ENCODE peak calls at places on chromosomes 1 and 21, in five cellular contexts. X is K562, V is GM12878, L is HepG2, B is H1. G is an unnamed sample.

GRCh38 chr21:42286416-42286815 is 28.8 kb downstream of the TFF3 start:
- DNase-seq in X (no peak), B (no peak), L (no peak), V (no peak), G (no peak)

GRCh38 chr1:209335090-209335692 is 248.3 kb upstream of the CAMK1G start:
- DNase-seq in X (peak), L (peak), V (no peak), B (no peak), G (no peak)

GRCh38 chr1:64898107-64898861 is 68.1 kb downstream of the JAK1 start:
- DNase-seq in L (peak), X (peak), V (no peak), B (no peak), G (no peak)

GRCh38 chr1:4317207-4317606 is 337.2 kb upstream of the AJAP1 start:
- DNase-seq in B (no peak), V (no peak), X (no peak), L (no peak), G (no peak)

GRCh38 chr1:204072951-204073836 is at the start of gene SOX13:
- DNase-seq in V (no peak), B (peak), X (peak), L (peak), G (no peak)

GRCh38 chr1:62589321-62589720 is 8.0 kb upstream of the ANGPTL3 start:
- DNase-seq in V (no peak), L (no peak), X (no peak), B (no peak), G (no peak)

GRCh38 chr1:27070390-27071048 is 57.9 kb upstream of the TENT5B start:
- DNase-seq in L (no peak), B (no peak), X (no peak), V (no peak), G (no peak)

GRCh38 chr1:19066248-19066873 is 109.9 kb upstream of the IFFO2 start:
- DNase-seq in X (no peak), B (no peak), V (no peak), L (no peak), G (no peak)

GRCh38 chr21:34882719-34883131 is 166.4 kb downstream of the RUNX1 start:
- DNase-seq in L (no peak), B (no peak), V (no peak), X (no peak), G (no peak)

GRCh38 chr1:1470626-1471388 is 758 bp upstream of the ATAD3B start:
- DNase-seq in B (peak), X (no peak), V (no peak), L (no peak), G (no peak)

DNA sequence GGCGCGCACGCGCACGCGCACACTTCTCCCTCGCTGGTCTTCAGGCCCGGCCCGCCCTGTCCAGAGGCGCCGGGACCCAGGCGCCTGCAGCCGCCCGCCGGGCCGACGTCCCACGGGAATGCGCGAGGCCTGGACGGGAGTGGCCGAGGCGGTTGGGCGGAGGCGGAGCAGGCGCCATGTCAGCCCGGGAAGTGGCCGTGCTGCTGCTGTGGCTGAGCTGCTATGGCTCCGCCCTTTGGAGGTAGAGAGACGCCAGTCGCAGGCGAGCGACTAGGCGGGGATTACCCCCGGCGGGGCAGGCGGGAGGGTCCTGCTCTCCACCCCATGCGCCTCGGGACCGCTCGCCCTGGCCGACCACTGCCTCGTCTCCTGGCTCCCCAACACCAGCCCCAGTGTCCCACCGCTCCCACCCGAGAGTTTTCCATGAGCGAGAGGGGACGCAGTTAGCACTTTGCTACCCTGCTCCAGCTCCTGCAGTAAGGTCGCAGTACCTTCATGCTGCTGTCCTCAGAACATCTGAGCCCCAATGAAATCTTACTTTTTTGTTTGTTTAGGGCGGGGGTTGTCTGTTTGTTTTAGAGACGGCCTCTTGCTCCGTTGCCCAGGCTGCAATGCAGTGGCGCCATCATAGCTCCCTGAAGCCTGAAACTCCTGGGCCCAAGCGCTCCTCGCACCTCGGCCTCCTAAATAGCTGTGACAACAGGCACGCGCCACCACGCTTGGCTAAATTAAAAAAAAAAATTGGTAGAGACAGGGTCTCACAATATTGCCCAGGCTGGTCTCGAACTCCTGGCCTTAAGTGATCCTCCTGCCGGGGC is at the start of gene CATSPERE:
- DNase-seq in V (no peak), L (no peak), X (no peak), B (peak), G (peak)
- TF ChIP-seq POLR2A in V (peak), L (no peak), X (no peak), B (peak), G (peak)

GRCh38 chr1:158706096-158706495 is 5.6 kb upstream of the OR6K2 start:
- DNase-seq in X (no peak), V (no peak), B (no peak), L (no peak), G (no peak)
- TF ChIP-seq POLR2AphosphoS5 in X (no peak), V (no peak), B (no peak), L (no peak), G (no peak)

GRCh38 chr1:85166343-85166742 is 34.5 kb downstream of the SYDE2 start:
- DNase-seq in B (no peak), X (no peak), L (no peak), V (no peak), G (no peak)
- TF ChIP-seq TAF1 in B (no peak), X (no peak), L (no peak), V (no peak), G (no peak)

DNA sequence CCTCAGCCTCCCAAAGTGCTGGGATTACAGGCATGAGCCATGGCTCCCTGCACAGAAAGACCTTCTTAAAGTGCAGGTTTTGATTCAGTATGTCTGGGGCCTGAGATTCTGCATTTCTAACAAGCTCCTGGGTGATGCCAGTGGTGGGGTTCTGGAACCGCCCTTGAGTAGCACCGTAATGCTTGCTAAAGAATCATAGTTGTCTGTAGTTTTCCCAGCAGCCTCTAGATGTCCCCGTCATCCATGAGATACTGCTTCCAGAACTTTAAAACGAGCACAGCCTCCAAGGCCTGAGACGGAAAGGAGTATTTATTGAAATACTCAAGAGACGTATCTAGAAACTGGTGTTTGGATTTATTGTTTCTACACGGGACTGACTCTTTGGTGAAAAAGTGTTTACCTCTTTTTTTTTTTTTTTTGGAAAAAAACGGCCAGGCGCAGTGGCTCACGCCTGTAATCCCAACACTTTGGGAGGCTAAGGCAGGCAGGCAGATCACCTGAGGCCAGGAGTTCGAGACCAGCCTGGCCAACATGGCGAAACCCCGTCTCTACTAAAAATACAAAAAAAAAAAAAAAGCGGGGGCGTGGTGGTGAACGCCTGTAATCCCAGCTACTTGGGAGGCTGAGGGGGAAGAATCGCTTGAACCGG is 2.6 kb upstream of the TOR3A start:
- DNase-seq in X (peak), B (no peak), V (no peak), L (peak), G (no peak)
- TF ChIP-seq POLR2A in X (no peak), B (no peak), V (no peak), L (no peak), G (no peak)

DNA sequence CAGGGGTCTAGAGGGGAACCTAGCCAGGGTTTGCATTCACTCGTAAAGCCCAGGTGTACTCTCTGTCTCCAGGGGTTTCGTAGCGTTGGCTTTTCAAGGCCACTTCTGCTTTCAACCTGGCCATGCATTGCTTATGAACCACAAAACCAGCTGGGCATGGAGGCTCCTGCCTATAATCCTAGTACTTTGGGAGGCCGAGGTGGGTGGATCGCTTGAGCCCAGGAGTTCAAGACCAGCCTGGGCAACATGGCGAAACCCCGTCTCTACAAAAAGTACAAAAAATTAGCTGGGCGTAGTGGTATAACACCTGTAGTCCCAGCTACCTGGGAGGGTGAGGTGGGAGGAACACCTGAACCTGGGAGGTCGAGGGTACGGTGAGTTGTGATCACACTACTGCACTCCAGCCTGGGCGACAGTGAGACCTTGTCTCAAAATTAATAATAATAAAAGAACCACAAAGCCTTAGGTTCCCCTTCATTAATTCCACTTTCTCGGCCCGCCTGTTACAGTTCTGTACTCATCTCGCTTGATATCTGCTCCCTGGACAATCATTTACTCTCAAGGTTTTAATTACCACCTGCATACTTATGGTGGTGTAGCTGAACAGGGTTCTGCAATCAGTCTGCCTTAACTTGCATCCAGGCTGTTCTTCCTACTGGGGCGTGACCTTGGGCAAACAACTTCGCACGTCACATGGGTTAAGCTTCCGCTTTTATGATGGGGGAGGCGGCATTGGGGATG is 6.1 kb downstream of the SLC16A4 start:
- DNase-seq in V (peak), X (no peak), B (no peak), L (no peak), G (no peak)
- TF ChIP-seq POLR2AphosphoS5 in V (no peak), X (no peak), B (no peak), L (no peak), G (no peak)

DNA sequence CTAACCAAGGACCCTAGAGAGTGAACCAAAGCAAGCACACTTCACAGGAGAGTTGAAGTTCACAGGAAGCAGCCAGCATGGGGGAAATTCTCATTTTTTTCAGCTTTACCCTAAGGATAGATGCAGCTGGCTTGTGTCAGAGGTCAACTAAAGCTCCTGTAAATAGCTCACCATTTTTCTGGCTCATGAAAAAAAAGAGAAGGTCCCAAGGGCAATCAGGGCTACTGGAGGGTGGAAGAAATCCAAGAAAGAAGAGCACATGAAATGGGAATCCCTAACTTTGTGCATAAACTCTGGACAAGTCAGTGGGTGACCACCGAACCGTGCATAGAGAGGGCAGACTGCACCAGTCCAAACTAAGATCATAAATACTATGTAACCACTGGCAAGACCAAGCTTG is 58.4 kb downstream of the KCNJ15 start:
- DNase-seq in L (no peak), B (no peak), X (no peak), V (no peak), G (no peak)
- TF ChIP-seq TAF1 in L (no peak), B (no peak), X (no peak), V (no peak), G (no peak)

GRCh38 chr1:116569776-116570357 is 959 bp downstream of the CD58 start:
- DNase-seq in L (peak), V (no peak), X (peak), B (no peak), G (no peak)

GRCh38 chr1:116568925-116569490 is 1.8 kb downstream of the CD58 start:
- DNase-seq in L (no peak), X (no peak), V (no peak), B (no peak), G (no peak)

GRCh38 chr1:116571215-116571919 is 541 bp upstream of the CD58 start:
- DNase-seq in X (no peak), V (no peak), L (no peak), B (no peak), G (no peak)

GRCh38 chr1:116572079-116572478 is 1.3 kb upstream of the CD58 start:
- DNase-seq in B (no peak), V (no peak), L (no peak), X (no peak), G (no peak)

GRCh38 chr1:116570358-116571214 is at the start of gene CD58:
- DNase-seq in L (peak), V (no peak), X (peak), B (peak), G (peak)
- TF ChIP-seq POLR2A in L (peak), V (peak), X (peak), B (peak), G (peak)

GRCh38 chr1:193700710-193701355 is 514.4 kb upstream of the B3GALT2 start:
- DNase-seq in B (no peak), L (no peak), X (no peak), V (no peak), G (no peak)
- TF ChIP-seq POLR2AphosphoS5 in B (no peak), L (no peak), X (no peak), V (no peak), G (no peak)